ENCODE peak calls at places on chromosomes 5 and 9, in eight cellular contexts. E is AG04450, W is psoas muscle, Q is glutamatergic neuron, L is gastrocnemius medialis, S is esophagus squamous epithelium, J is A549, P is adrenal gland. H is an unnamed sample.

GRCh38 chr9:87392091-87392490 is 105.6 kb upstream of the DAPK1 start:
- DNase-seq in S (no peak), Q (no peak), L (no peak), J (no peak), W (no peak), E (no peak), P (no peak), H (no peak)

GRCh38 chr9:134496413-134497282 is 145.0 kb upstream of the COL5A1 start:
- DNase-seq in Q (no peak), P (no peak), E (peak), S (no peak), L (no peak), J (no peak), W (peak), H (no peak)

GRCh38 chr9:130174025-130174424 is 1.8 kb downstream of the NCS1 start:
- DNase-seq in P (no peak), E (no peak), S (no peak), Q (no peak), J (no peak), L (no peak), W (no peak), H (no peak)

GRCh38 chr5:14208071-14209021 is 65.2 kb downstream of the TRIO start:
- DNase-seq in E (peak), W (no peak), J (no peak), L (no peak), S (no peak), P (no peak), Q (no peak), H (no peak)

GRCh38 chr5:17037751-17038150 is 101.7 kb upstream of the MYO10 start:
- DNase-seq in J (no peak), Q (no peak), E (no peak), L (no peak), W (no peak), S (no peak), P (no peak), H (no peak)

GRCh38 chr9:112921549-112921948 is 30.9 kb upstream of the SLC46A2 start:
- DNase-seq in Q (no peak), E (peak), P (no peak), W (no peak), L (no peak), S (no peak), J (no peak), H (no peak)

GRCh38 chr5:176183321-176184074 is 54.7 kb upstream of the SIMC1 start:
- DNase-seq in Q (no peak), J (no peak), P (no peak), L (no peak), E (no peak), S (no peak), W (no peak), H (no peak)

GRCh38 chr5:73311291-73312110 is 137.1 kb downstream of the FOXD1 start:
- DNase-seq in W (peak), P (peak), S (no peak), J (no peak), E (peak), Q (peak), L (no peak), H (no peak)

GRCh38 chr9:33993104-33993503 is 55.6 kb downstream of the UBAP2 start:
- DNase-seq in W (no peak), J (no peak), P (no peak), Q (no peak), L (no peak), S (no peak), E (no peak), H (no peak)

GRCh38 chr9:16555802-16556201 is 314.7 kb downstream of the BNC2 start:
- DNase-seq in J (no peak), E (no peak), S (no peak), Q (no peak), W (no peak), P (no peak), L (no peak), H (no peak)

GRCh38 chr9:87007711-87008360 is 60.5 kb upstream of the GAS1 start:
- DNase-seq in J (no peak), Q (no peak), L (no peak), S (no peak), E (no peak), P (no peak), W (no peak), H (no peak)

GRCh38 chr9:110049699-110050450 is 158.1 kb downstream of the C9orf152 start:
- DNase-seq in W (peak), J (no peak), Q (peak), E (no peak), P (peak), L (no peak), S (no peak), H (peak)

GRCh38 chr5:152511531-152512132 is 106.6 kb upstream of the NMUR2 start:
- DNase-seq in E (no peak), L (no peak), Q (no peak), P (no peak), S (no peak), J (no peak), W (no peak), H (no peak)

GRCh38 chr5:148290271-148291195 is 21.7 kb upstream of the SPINK7 start:
- DNase-seq in W (no peak), S (no peak), E (no peak), Q (no peak), P (no peak), L (no peak), J (no peak), H (no peak)

GRCh38 chr5:141845371-141845821 is 32.8 kb downstream of the PCDH1 start:
- DNase-seq in S (no peak), L (no peak), E (no peak), Q (no peak), J (no peak), P (no peak), W (no peak), H (peak)
- TF ChIP-seq CTCF in S (no peak), L (no peak), E (no peak), Q (no peak), J (no peak), P (no peak), W (no peak), H (peak)

GRCh38 chr9:136372561-136373299 is 739 bp downstream of the CARD9 start:
- DNase-seq in J (no peak), P (peak), L (peak), Q (peak), W (peak), E (peak), S (no peak), H (peak)
- TF ChIP-seq CTCF in J (no peak), P (no peak), L (no peak), Q (no peak), W (no peak), E (peak), S (no peak), H (no peak)

GRCh38 chr9:19922476-19923118 is 133.8 kb upstream of the SLC24A2 start:
- DNase-seq in Q (no peak), S (no peak), E (peak), J (peak), P (peak), W (no peak), L (no peak), H (no peak)
- TF ChIP-seq CTCF in Q (peak), S (peak), E (peak), J (peak), P (peak), W (no peak), L (no peak), H (no peak)

GRCh38 chr5:144394036-144394435 is 223.4 kb downstream of the KCTD16 start:
- DNase-seq in E (no peak), W (no peak), J (no peak), L (no peak), P (no peak), S (no peak), Q (no peak), H (no peak)

GRCh38 chr5:144385597-144385996 is 214.9 kb downstream of the KCTD16 start:
- DNase-seq in W (no peak), P (no peak), E (no peak), S (no peak), Q (no peak), L (no peak), J (no peak), H (no peak)

GRCh38 chr5:144386315-144386714 is 215.6 kb downstream of the KCTD16 start:
- DNase-seq in J (no peak), S (no peak), L (no peak), E (no peak), Q (no peak), W (no peak), P (no peak), H (no peak)

GRCh38 chr5:144391044-144391443 is 220.4 kb downstream of the KCTD16 start:
- DNase-seq in J (no peak), P (no peak), S (no peak), W (no peak), Q (no peak), E (no peak), L (no peak), H (no peak)

GRCh38 chr5:144390133-144390532 is 219.5 kb downstream of the KCTD16 start:
- DNase-seq in W (no peak), J (peak), S (no peak), Q (no peak), L (no peak), P (no peak), E (no peak), H (no peak)
- TF ChIP-seq CTCF in W (no peak), J (no peak), S (no peak), Q (peak), L (no peak), P (no peak), E (peak), H (no peak)

DNA sequence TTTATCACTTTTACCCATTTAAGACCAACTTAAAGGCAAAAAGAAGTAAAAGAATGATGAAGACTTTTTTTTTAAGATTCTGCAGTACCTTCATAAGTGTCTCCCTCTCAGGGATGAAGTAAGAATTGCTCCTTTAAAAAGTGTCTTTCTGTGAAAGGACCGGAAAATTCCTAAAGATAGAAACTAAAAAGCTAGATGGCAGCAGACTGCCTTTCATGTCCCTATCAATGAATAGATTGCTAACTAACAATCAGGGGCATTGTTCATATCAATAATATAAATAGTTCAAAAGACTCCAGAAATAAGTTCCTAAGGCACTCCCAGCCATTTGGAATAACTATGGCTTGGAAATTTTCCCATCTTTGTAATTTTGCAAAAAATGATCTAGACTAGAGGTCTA is 558.0 kb downstream of the PDE4D start:
- DNase-seq in Q (no peak), W (no peak), S (no peak), J (no peak), P (no peak), L (no peak), E (no peak), H (no peak)
- TF ChIP-seq CTCF in Q (no peak), W (no peak), S (no peak), J (peak), P (no peak), L (no peak), E (no peak), H (no peak)

GRCh38 chr9:133149130-133150015 is 14.3 kb downstream of the GBGT1 start:
- DNase-seq in L (peak), E (peak), J (peak), W (peak), Q (peak), P (peak), S (peak), H (peak)
- TF ChIP-seq CTCF in L (peak), E (peak), J (peak), W (peak), Q (no peak), P (no peak), S (peak), H (peak)

GRCh38 chr9:127912296-127912695 is 4.5 kb downstream of the ST6GALNAC4 start:
- DNase-seq in E (no peak), L (no peak), S (no peak), Q (no peak), J (no peak), W (peak), P (no peak), H (no peak)

GRCh38 chr9:127912882-127913281 is 4.0 kb downstream of the ST6GALNAC4 start:
- DNase-seq in Q (no peak), W (peak), E (no peak), J (no peak), L (no peak), S (no peak), P (no peak), H (no peak)

GRCh38 chr9:127908660-127908926 is 8.2 kb downstream of the ST6GALNAC4 start:
- DNase-seq in S (no peak), Q (no peak), E (no peak), P (no peak), L (no peak), W (no peak), J (no peak), H (no peak)

GRCh38 chr9:127909839-127910273 is 7.0 kb downstream of the ST6GALNAC4 start:
- DNase-seq in Q (no peak), S (no peak), L (no peak), J (no peak), E (no peak), P (no peak), W (peak), H (no peak)

DNA sequence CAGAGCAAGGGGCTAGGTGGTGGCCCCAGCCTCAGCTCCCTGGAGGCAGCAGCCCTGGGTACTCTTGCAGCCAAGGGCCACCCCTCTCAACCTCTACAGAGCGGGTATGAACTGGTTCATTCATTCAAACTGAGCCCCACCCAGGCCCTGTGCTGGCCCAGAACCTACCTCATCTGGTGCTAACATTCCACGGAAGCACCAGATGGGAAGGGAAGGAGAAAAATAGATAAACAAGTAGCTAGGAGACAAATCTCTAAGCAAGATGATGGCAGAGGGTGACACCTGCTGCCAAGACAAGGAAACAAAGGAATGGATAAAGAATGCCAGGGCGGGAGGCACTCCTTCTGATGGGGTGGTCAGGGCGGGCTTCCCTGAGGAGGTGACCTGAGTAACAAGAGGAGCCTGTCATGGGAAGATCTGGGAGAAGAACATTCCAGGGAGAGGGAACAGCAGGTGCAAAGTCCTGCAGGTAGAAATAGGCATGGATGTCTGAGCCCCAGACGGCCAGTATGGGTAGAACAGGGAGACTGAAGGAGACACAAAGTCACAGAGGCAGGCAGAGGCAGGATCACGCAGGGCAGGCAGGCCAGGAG is 6.1 kb downstream of the ST6GALNAC4 start:
- DNase-seq in L (no peak), W (peak), Q (no peak), J (no peak), E (no peak), P (no peak), S (no peak), H (no peak)
- TF ChIP-seq CTCF in L (no peak), W (no peak), Q (no peak), J (peak), E (no peak), P (no peak), S (peak), H (no peak)

DNA sequence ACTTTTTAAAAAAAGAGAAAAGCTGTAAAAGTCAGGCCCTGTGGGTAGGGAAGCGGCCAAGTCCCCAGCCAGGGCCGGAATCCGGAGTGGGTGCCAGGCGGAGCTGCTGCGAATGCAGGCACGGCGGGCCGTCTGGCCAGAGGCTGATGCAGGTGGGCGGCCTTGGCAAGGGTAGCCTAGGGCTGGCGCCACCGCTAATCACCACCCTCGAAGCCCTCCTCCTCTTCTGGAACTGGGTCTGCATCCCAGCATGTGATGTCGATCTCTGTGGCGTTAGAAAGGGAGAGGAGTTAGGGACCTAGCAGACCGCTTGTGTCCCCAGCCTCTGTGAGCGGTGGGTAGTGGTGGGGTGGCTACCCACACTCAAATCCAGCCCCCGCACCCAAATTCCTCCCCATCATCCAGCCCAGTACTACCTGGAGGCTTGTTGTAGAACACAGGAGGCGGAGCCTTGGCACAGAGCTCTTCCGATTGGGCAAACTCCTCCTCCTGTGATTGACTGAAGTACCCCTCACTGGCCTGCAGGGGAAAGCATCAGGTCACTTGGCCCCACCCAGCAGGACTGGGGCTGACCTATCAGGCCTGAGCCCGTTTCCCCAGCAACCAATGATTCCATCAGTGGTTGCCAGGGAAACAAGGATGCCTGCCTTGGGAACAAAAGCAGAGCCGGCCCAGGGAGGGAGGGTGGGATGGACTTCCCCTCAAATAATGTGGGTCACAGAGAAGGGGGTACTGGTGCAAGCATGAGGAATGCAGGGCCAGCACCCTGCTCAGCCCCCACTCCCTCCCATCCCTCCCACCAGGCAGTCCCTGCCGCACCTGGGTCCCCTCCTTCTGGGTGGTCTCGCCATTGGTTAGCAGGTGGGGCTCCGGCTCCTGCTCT is 10.9 kb downstream of the PRR7 start:
- DNase-seq in E (peak), L (peak), W (peak), J (peak), S (peak), Q (peak), P (peak), H (peak)
- TF ChIP-seq CTCF in E (peak), L (peak), W (peak), J (no peak), S (peak), Q (peak), P (peak), H (peak)

GRCh38 chr9:26727471-26727870 is 165.1 kb downstream of the CAAP1 start:
- DNase-seq in E (no peak), J (no peak), W (no peak), P (no peak), Q (no peak), S (no peak), L (no peak), H (no peak)

GRCh38 chr9:26722755-26723154 is 169.8 kb downstream of the CAAP1 start:
- DNase-seq in J (no peak), S (no peak), Q (no peak), L (no peak), P (no peak), E (no peak), W (no peak), H (no peak)

GRCh38 chr9:26725573-26725972 is 167.0 kb downstream of the CAAP1 start:
- DNase-seq in S (no peak), P (no peak), L (no peak), J (no peak), W (no peak), Q (no peak), E (no peak), H (no peak)

DNA sequence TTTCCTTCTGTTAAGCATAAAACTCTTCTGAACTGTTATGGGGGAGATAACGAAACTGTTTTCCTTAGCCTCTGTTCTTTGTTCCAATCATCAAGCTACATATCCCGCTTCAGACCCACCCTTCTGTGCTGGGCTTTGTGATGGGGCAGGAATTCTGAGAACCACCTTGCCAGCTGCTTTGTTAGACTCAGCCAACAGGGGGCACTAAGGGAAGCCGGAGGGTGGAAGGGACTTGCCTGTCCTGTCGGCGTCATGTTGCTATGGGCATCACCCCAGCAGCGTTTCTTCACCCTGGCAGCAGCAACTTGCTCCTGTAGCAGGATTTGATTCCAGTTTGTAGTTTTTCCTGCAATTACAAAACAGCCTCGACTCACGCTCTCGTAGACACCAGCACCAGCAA is 169.1 kb downstream of the CAAP1 start:
- DNase-seq in J (peak), S (no peak), W (peak), P (peak), E (no peak), L (no peak), Q (peak), H (peak)
- TF ChIP-seq CTCF in J (peak), S (peak), W (no peak), P (no peak), E (peak), L (no peak), Q (peak), H (peak)